ENCODE peak calls at places on chromosomes 7 and 10, in four cellular contexts. O is esophagus squamous epithelium, J is heart left ventricle, D is adrenal gland. I is an unnamed sample.

GRCh38 chr10:32988604-32989003 is 30.6 kb upstream of the ITGB1 start:
- DNase-seq in O (no peak), J (no peak), D (no peak), I (no peak)

GRCh38 chr7:75639071-75639892 is 99.5 kb downstream of the HIP1 start:
- DNase-seq in O (no peak), J (peak; percentile 79), D (peak; percentile 61), I (peak; percentile 62)

GRCh38 chr7:103148994-103149807 is at the start of gene NAPEPLD:
- DNase-seq in O (peak; percentile 4), J (peak; percentile 94), D (peak; percentile 92), I (peak; percentile 91)

GRCh38 chr10:17075510-17075909 is 54.1 kb downstream of the CUBN start:
- DNase-seq in O (no peak), J (no peak), D (no peak), I (no peak)

GRCh38 chr7:55970561-55970960 is 6.2 kb downstream of the NIPSNAP2 start:
- DNase-seq in O (no peak), J (no peak), D (no peak), I (no peak)

GRCh38 chr7:5646846-5647245 is 134.6 kb downstream of the RNF216 start:
- DNase-seq in O (no peak), J (peak; percentile 0), D (no peak), I (no peak)

GRCh38 chr10:132360766-132361447 is 28.9 kb downstream of the LRRC27 start:
- DNase-seq in O (no peak), J (peak; percentile 58), D (peak; percentile 62), I (peak; percentile 44)

GRCh38 chr10:121154310-121154709 is 303.1 kb downstream of the WDR11 start:
- DNase-seq in O (no peak), J (no peak), D (no peak), I (no peak)

GRCh38 chr7:79770970-79771369 is 317.5 kb upstream of the MAGI2 start:
- DNase-seq in O (no peak), J (no peak), D (no peak), I (no peak)

GRCh38 chr10:101018600-101019439 is 12.1 kb downstream of the PDZD7 start:
- DNase-seq in O (no peak), J (peak; percentile 92), D (peak; percentile 93), I (peak; percentile 88)

GRCh38 chr10:31947144-31947926 is 18.7 kb upstream of the ARHGAP12 start:
- DNase-seq in O (no peak), J (no peak), D (no peak), I (no peak)

GRCh38 chr10:70404906-70405824 is 1.2 kb downstream of the EIF4EBP2 start:
- DNase-seq in O (no peak), J (peak; percentile 79), D (peak; percentile 90), I (peak; percentile 71)

GRCh38 chr7:149229526-149229925 is 9.9 kb upstream of the ZNF212 start:
- DNase-seq in O (no peak), J (no peak), D (no peak), I (no peak)

DNA sequence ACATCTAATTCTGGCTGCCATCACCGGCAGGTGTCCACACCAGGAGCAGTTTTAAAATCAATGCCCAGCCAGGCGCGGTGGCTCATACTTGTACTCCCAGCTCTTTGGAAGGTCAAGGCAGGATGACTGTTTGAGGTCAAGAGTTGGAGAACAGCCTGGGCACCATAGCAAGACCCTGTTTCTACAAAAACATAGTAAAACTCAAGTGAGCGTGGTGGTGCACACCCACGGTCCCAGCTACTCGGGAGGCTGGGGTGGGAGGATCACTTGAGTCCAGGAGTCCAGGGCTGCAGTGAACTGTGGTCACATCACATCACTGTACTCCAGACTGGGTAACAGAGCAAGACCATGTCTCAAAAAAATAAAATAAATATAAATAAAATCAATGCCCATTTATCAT is 193.1 kb downstream of the FAM107B start:
- DNase-seq in O (no peak), J (no peak), D (no peak), I (no peak)
- H3K4me1 ChIP-seq in O (peaks cover 10% of the 10 kb centered on the region), J (peaks cover 71% of the 10 kb centered on the region), D (peaks cover 11% of the 10 kb centered on the region), I (peaks cover 20% of the 10 kb centered on the region)

GRCh38 chr7:157907998-157908782 is 571.4 kb downstream of the DNAJB6 start:
- DNase-seq in O (no peak), J (no peak), D (no peak), I (no peak)
- H3K9me3 ChIP-seq in O (no peaks in the 10 kb centered on the region), J (no peaks in the 10 kb centered on the region), D (no peaks in the 10 kb centered on the region), I (no peaks in the 10 kb centered on the region)

GRCh38 chr10:8052344-8052969 is 2.0 kb upstream of the GATA3 start:
- DNase-seq in O (no peak), J (no peak), D (no peak), I (no peak)

GRCh38 chr10:8052970-8053445 is 1.5 kb upstream of the GATA3 start:
- DNase-seq in O (no peak), J (no peak), D (no peak), I (no peak)

GRCh38 chr10:8054243-8054497 is 318 bp upstream of the GATA3 start:
- DNase-seq in O (no peak), J (no peak), D (peak; percentile 58), I (no peak)

GRCh38 chr10:8054498-8055407 is at the start of gene GATA3:
- DNase-seq in O (no peak), J (peak; percentile 83), D (peak; percentile 81), I (peak; percentile 68)

GRCh38 chr10:8053446-8054242 is 844 bp upstream of the GATA3 start:
- DNase-seq in O (no peak), J (peak; percentile 92), D (peak; percentile 93), I (peak; percentile 83)
- H3K4me1 ChIP-seq in O (peaks cover 60% of the 10 kb centered on the region), J (peaks cover 73% of the 10 kb centered on the region), D (peaks cover 29% of the 10 kb centered on the region), I (peaks cover 77% of the 10 kb centered on the region)

GRCh38 chr7:46134795-46135194 is 213.7 kb upstream of the IGFBP3 start:
- DNase-seq in O (no peak), J (no peak), D (no peak), I (no peak)
- H3K9me3 ChIP-seq in O (no peaks in the 10 kb centered on the region), J (no peaks in the 10 kb centered on the region), D (no peaks in the 10 kb centered on the region), I (no peaks in the 10 kb centered on the region)

GRCh38 chr7:2716488-2716887 is 28.5 kb downstream of the AMZ1 start:
- DNase-seq in O (no peak), J (no peak), D (no peak), I (no peak)
- H3K4me1 ChIP-seq in O (no peaks in the 10 kb centered on the region), J (peaks cover 53% of the 10 kb centered on the region), D (no peaks in the 10 kb centered on the region), I (peaks cover 48% of the 10 kb centered on the region)

GRCh38 chr10:133564816-133565215 is 567 bp downstream of the SYCE1 start:
- DNase-seq in O (no peak), J (no peak), D (no peak), I (no peak)

GRCh38 chr10:133554600-133554999 is 10.8 kb downstream of the SYCE1 start:
- DNase-seq in O (no peak), J (no peak), D (no peak), I (no peak)

GRCh38 chr10:133555521-133555920 is 9.9 kb downstream of the SYCE1 start:
- DNase-seq in O (no peak), J (no peak), D (no peak), I (no peak)

GRCh38 chr10:133559216-133559615 is 6.2 kb downstream of the SYCE1 start:
- DNase-seq in O (no peak), J (no peak), D (no peak), I (no peak)
- H3K9me3 ChIP-seq in O (peaks cover under 1% of the 10 kb centered on the region), J (no peaks in the 10 kb centered on the region), D (no peaks in the 10 kb centered on the region), I (no peaks in the 10 kb centered on the region)

DNA sequence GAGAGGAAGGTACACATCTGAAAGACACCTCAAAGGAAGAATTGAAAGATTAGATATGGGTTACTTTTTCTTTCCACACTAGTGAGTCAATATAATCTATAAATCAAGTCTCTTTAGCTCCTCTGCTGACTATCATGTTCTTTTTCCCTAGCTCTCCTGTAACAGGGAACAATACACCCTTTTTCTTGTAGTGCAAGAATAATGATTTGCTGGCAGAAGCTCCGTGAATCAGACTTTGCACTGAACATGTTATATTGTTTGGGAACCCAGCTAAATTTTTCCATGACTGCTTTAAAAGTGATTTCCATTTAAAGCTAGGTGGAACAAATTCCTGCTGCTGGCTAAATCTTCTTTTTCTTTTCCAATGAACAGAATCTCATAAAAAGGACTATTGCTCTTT is 756.6 kb upstream of the C7orf33 start:
- DNase-seq in O (no peak), J (no peak), D (no peak), I (no peak)
- H3K4me1 ChIP-seq in O (no peaks in the 10 kb centered on the region), J (no peaks in the 10 kb centered on the region), D (no peaks in the 10 kb centered on the region), I (no peaks in the 10 kb centered on the region)

DNA sequence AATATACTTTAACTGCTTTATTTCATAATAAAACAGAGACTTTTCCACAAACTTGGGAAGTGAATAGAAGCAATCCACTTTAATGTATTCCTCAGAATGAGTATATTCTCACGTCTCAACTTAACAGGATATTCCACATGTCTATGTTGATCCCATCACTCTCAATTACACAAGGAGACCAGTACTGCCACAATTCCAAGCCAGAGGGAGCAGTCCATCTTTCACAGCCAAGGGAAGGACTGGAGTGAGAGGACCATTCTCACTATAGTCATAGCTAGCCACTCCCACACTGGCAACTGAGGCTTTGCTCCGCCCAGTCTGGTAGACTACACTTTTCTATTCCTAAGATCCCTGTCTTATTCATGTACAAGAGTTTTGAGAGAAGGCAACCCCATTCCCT is 553.9 kb downstream of the CNTNAP2 start:
- DNase-seq in O (no peak), J (no peak), D (no peak), I (no peak)
- H3K9me3 ChIP-seq in O (no peaks in the 10 kb centered on the region), J (no peaks in the 10 kb centered on the region), D (no peaks in the 10 kb centered on the region), I (no peaks in the 10 kb centered on the region)

GRCh38 chr10:130805635-130806030 is 505.9 kb downstream of the TCERG1L start:
- DNase-seq in O (no peak), J (no peak), D (no peak), I (no peak)

GRCh38 chr10:130802301-130802700 is 509.2 kb downstream of the TCERG1L start:
- DNase-seq in O (no peak), J (no peak), D (no peak), I (no peak)

GRCh38 chr10:130806426-130806825 is 505.1 kb downstream of the TCERG1L start:
- DNase-seq in O (no peak), J (no peak), D (no peak), I (no peak)

GRCh38 chr10:130804778-130805634 is 506.5 kb downstream of the TCERG1L start:
- DNase-seq in O (no peak), J (no peak), D (no peak), I (no peak)

DNA sequence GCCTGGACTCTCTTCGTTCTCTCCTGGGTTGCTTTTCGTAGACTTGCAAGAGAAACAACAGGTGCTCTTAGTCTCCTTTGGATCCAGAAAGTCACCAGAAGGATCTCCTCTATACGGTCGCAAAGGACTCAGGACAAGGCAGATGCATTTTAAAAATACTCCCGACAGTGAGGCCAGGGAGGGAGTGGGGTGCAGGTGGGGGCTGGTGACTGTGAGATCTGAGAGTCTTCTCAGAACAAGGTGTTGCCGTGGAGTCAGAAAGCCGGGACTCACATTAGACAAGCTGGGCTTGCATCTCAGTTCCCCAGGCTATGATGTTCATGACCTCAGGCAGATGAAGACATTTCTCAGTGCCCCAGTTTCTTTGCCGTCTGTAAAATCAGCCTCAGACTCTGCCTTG is 507.2 kb downstream of the TCERG1L start:
- DNase-seq in O (no peak), J (no peak), D (no peak), I (no peak)
- H3K4me1 ChIP-seq in O (no peaks in the 10 kb centered on the region), J (no peaks in the 10 kb centered on the region), D (no peaks in the 10 kb centered on the region), I (no peaks in the 10 kb centered on the region)